ENCODE peak calls at places on chromosomes 6 and 20, in eight cellular contexts. K is MM.1S, P is pancreas, S is hepatocyte, O is NT2/D1, L is heart right ventricle, B is psoas muscle, Z is left lung. W is an unnamed sample.

GRCh38 chr6:38378801-38379200 is 260.9 kb downstream of the BTBD9 start:
- DNase-seq in S (no peak), K (no peak), O (no peak), Z (no peak), B (no peak), P (no peak), L (no peak), W (no peak)

GRCh38 chr6:10381133-10381829 is 33.6 kb downstream of the TFAP2A start:
- DNase-seq in B (no peak), Z (no peak), K (no peak), L (no peak), S (peak; percentile 37), O (no peak), P (no peak), W (no peak)

GRCh38 chr6:145699462-145699861 is 35.9 kb downstream of the EPM2A start:
- DNase-seq in S (no peak), O (no peak), L (no peak), P (no peak), B (no peak), Z (no peak), K (no peak), W (no peak)

GRCh38 chr6:41531591-41532582 is 14.3 kb upstream of the FOXP4 start:
- DNase-seq in O (no peak), S (peak; percentile 36), P (no peak), Z (no peak), B (no peak), L (no peak), K (peak; percentile 76), W (peak; percentile 17)

GRCh38 chr6:41917528-41917927 is 3.4 kb downstream of the MED20 start:
- DNase-seq in O (no peak), L (no peak), K (no peak), B (no peak), P (no peak), Z (no peak), S (no peak), W (no peak)

GRCh38 chr20:3378138-3378537 is 29.3 kb downstream of the DNAAF9 start:
- DNase-seq in S (no peak), P (no peak), K (no peak), O (no peak), L (no peak), Z (no peak), B (no peak), W (no peak)

GRCh38 chr6:112400282-112400681 is 53.2 kb downstream of the RFPL4B start:
- DNase-seq in L (no peak), P (no peak), S (no peak), O (no peak), B (no peak), K (peak; percentile 74), Z (no peak), W (no peak)

GRCh38 chr6:137813308-137813707 is 53.8 kb upstream of the TNFAIP3 start:
- DNase-seq in Z (no peak), S (no peak), K (no peak), O (no peak), L (no peak), P (no peak), B (no peak), W (no peak)

GRCh38 chr6:17032595-17033591 is 69.0 kb upstream of the STMND1 start:
- DNase-seq in P (peak; percentile 83), K (no peak), L (no peak), O (no peak), S (peak; percentile 82), Z (no peak), B (peak; percentile 61), W (no peak)

GRCh38 chr6:167565884-167566491 is 241.1 kb downstream of the TTLL2 start:
- DNase-seq in O (no peak), B (no peak), P (no peak), Z (peak; percentile 68), K (no peak), S (peak; percentile 69), L (peak; percentile 52), W (no peak)

GRCh38 chr6:34249469-34250370 is 914 bp upstream of the SMIM29 start:
- DNase-seq in Z (no peak), K (no peak), B (no peak), L (no peak), O (no peak), P (no peak), S (no peak), W (no peak)

GRCh38 chr20:17849901-17850673 is 118.5 kb downstream of the SNX5 start:
- DNase-seq in S (peak; percentile 68), P (no peak), Z (no peak), K (no peak), O (no peak), L (peak; percentile 64), B (peak; percentile 87), W (no peak)

GRCh38 chr6:146985111-146985510 is 219.1 kb upstream of the STXBP5 start:
- DNase-seq in K (no peak), P (no peak), S (peak; percentile 68), L (no peak), Z (no peak), O (no peak), B (no peak), W (no peak)

GRCh38 chr20:1669304-1669703 is 11.7 kb upstream of the SIRPG start:
- DNase-seq in O (no peak), P (no peak), K (no peak), L (peak; percentile 44), Z (no peak), S (no peak), B (no peak), W (no peak)

GRCh38 chr6:54238407-54238806 is 69.8 kb upstream of the TINAG start:
- DNase-seq in P (no peak), L (no peak), K (peak; percentile 19), O (no peak), B (no peak), S (peak; percentile 29), Z (no peak), W (no peak)

GRCh38 chr6:80217799-80218198 is 111.3 kb downstream of the BCKDHB start:
- DNase-seq in B (no peak), P (no peak), K (no peak), O (no peak), Z (no peak), L (no peak), S (peak; percentile 8), W (no peak)

GRCh38 chr6:80547827-80548226 is 441.4 kb downstream of the BCKDHB start:
- DNase-seq in B (no peak), S (no peak), Z (no peak), P (no peak), L (no peak), K (no peak), O (no peak), W (no peak)

GRCh38 chr6:96913621-96914020 is 10.9 kb upstream of the KLHL32 start:
- DNase-seq in L (no peak), O (no peak), Z (no peak), P (no peak), S (no peak), B (no peak), K (no peak), W (no peak)

GRCh38 chr6:96101564-96101963 is 85.8 kb downstream of the FUT9 start:
- DNase-seq in S (no peak), K (no peak), Z (no peak), O (no peak), L (no peak), P (no peak), B (no peak), W (no peak)

GRCh38 chr6:20487669-20488375 is 46.4 kb upstream of the CDKAL1 start:
- DNase-seq in S (no peak), B (no peak), O (no peak), K (no peak), Z (no peak), L (no peak), P (no peak), W (no peak)

GRCh38 chr6:19377722-19378121 is 459.4 kb upstream of the ID4 start:
- DNase-seq in S (no peak), Z (no peak), L (no peak), B (no peak), K (no peak), O (no peak), P (no peak), W (no peak)

GRCh38 chr6:19375613-19376012 is 461.6 kb upstream of the ID4 start:
- DNase-seq in O (no peak), B (no peak), P (no peak), L (no peak), K (peak; percentile 36), Z (no peak), S (no peak), W (no peak)

GRCh38 chr6:19382676-19383075 is 454.5 kb upstream of the ID4 start:
- DNase-seq in K (no peak), P (no peak), L (no peak), B (no peak), O (no peak), Z (no peak), S (no peak), W (no peak)

DNA sequence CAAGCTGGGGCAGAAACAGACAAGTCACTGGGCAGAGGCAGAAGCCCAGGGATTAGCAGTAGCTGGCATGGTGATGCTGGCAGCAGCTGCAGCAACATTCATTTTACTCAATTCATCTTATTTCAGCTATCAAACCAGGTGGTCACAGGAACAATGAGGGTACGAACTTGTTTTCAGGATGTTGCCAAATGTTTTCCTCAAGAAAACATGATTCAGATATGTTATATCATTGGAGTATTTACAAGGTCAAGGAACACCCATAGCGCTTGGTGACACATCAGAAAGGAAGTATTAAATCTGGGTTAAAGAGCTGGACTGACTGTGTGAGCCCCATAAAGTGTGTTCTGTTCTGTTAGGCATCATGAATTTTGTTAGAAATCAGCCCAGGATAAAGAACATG is 456.9 kb upstream of the ID4 start:
- DNase-seq in P (no peak), K (no peak), L (no peak), S (no peak), Z (no peak), B (no peak), O (no peak), W (no peak)
- H3K9me3 ChIP-seq in P (no peaks in the 10 kb centered on the region), K (no peaks in the 10 kb centered on the region), L (no peaks in the 10 kb centered on the region), S (no peaks in the 10 kb centered on the region), Z (peaks cover 5% of the 10 kb centered on the region), B (peaks cover 6% of the 10 kb centered on the region), O (no peaks in the 10 kb centered on the region), W (no peaks in the 10 kb centered on the region)

GRCh38 chr20:60467771-60468170 is 509.5 kb downstream of the CDH26 start:
- DNase-seq in L (no peak), Z (no peak), B (no peak), P (no peak), S (no peak), K (no peak), O (no peak), W (no peak)
- H3K9me3 ChIP-seq in L (no peaks in the 10 kb centered on the region), Z (no peaks in the 10 kb centered on the region), B (no peaks in the 10 kb centered on the region), P (no peaks in the 10 kb centered on the region), S (no peaks in the 10 kb centered on the region), K (no peaks in the 10 kb centered on the region), O (no peaks in the 10 kb centered on the region), W (no peaks in the 10 kb centered on the region)

DNA sequence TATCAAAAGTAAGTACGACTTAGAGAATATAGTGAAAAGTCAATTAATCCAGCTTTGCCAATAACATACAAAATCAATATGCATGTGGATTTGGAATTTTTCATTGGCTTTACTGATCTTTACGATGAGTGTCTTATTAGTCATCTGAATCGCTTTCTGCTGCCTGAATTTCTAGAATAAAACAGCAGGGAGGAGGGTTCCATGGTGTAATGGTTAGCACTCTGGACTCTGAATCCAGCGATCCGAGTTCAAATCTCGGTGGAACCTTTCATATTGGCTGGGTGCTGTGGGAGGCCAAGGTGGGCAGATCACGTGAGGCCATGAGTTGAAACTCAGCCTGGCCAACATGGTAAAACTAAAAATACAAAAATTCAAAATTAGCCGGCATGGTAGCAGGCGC is 448.8 kb downstream of the RNF144B start:
- DNase-seq in S (no peak), L (no peak), P (no peak), K (no peak), B (no peak), O (no peak), Z (no peak), W (no peak)
- H3K9me3 ChIP-seq in S (no peaks in the 10 kb centered on the region), L (no peaks in the 10 kb centered on the region), P (no peaks in the 10 kb centered on the region), K (no peaks in the 10 kb centered on the region), B (no peaks in the 10 kb centered on the region), O (no peaks in the 10 kb centered on the region), Z (peaks cover 4% of the 10 kb centered on the region), W (no peaks in the 10 kb centered on the region)

GRCh38 chr6:151075943-151076555 is 163.7 kb upstream of the AKAP12 start:
- DNase-seq in S (no peak), Z (no peak), L (no peak), O (no peak), P (no peak), B (no peak), K (no peak), W (no peak)
- H3K9me3 ChIP-seq in S (no peaks in the 10 kb centered on the region), Z (peaks cover 5% of the 10 kb centered on the region), L (no peaks in the 10 kb centered on the region), O (peaks cover 3% of the 10 kb centered on the region), P (no peaks in the 10 kb centered on the region), B (no peaks in the 10 kb centered on the region), K (no peaks in the 10 kb centered on the region), W (no peaks in the 10 kb centered on the region)

W was measured in T-helper 17 cell.